ENCODE peak calls at places on chromosomes 1 and 21, in ten cellular contexts. T is AG08396; I is pancreas; C is stimulated activated CD8-positive, alpha-beta memory T cell treated with anti-CD3 and anti-CD28 coated beads, Interleukin-2, amount 100 ng/mL, for 1 hour; R is GM04504; A is activated CD8-positive, alpha-beta memory T cell treated with anti-CD3 and anti-CD28 coated beads for 24 hours; Z is T follicular helper cell; V is upper lobe of right lung; E is DND-41; F is stimulated activated CD4-positive, alpha-beta T cell treated with anti-CD3 and anti-CD28 coated beads, Interleukin-4, amount 100 ng/mL, for 24 hours. U is an unnamed sample.

GRCh38 chr1:17723684-17724083 is 31.4 kb upstream of the ACTL8 start:
- DNase-seq in V (no peak), C (no peak), Z (no peak), I (no peak), R (no peak), A (no peak), F (no peak), T (no peak), E (no peak), U (no peak)

GRCh38 chr1:187236676-187237075 is 407.9 kb downstream of the PLA2G4A start:
- DNase-seq in F (no peak), A (no peak), R (no peak), I (no peak), T (no peak), Z (no peak), C (no peak), V (no peak), E (no peak), U (no peak)

GRCh38 chr1:38534473-38534823 is 325.1 kb downstream of the RRAGC start:
- DNase-seq in C (no peak), E (no peak), R (no peak), V (no peak), A (no peak), T (no peak), Z (no peak), F (no peak), I (no peak), U (no peak)

GRCh38 chr1:11320153-11320936 is 47.3 kb downstream of the UBIAD1 start:
- DNase-seq in A (peak; percentile 78), T (no peak), R (no peak), I (no peak), V (no peak), F (peak; percentile 40), C (peak; percentile 8), Z (peak; percentile 4), E (peak; percentile 39), U (no peak)

GRCh38 chr1:150472606-150473200 is 14.5 kb upstream of the TARS2 start:
- DNase-seq in Z (no peak), C (no peak), T (no peak), I (no peak), E (no peak), V (no peak), R (no peak), F (no peak), A (no peak), U (no peak)

GRCh38 chr1:148292915-148293314 is 140.8 kb upstream of the NBPF11 start:
- DNase-seq in C (no peak), E (no peak), V (no peak), Z (no peak), A (no peak), R (no peak), I (no peak), T (no peak), F (no peak), U (no peak)

GRCh38 chr1:32993215-32993566 is 28.6 kb upstream of the RNF19B start:
- DNase-seq in I (no peak), R (no peak), A (no peak), Z (no peak), V (no peak), F (no peak), C (no peak), E (no peak), T (no peak), U (no peak)

GRCh38 chr21:45901061-45901690 is 80.4 kb upstream of the COL6A1 start:
- DNase-seq in I (no peak), Z (no peak), F (no peak), C (no peak), A (no peak), V (no peak), T (no peak), R (no peak), E (no peak), U (no peak)

GRCh38 chr1:47865881-47866535 is 131.2 kb downstream of the TRABD2B start:
- DNase-seq in T (no peak), Z (no peak), R (no peak), V (no peak), F (no peak), C (no peak), A (no peak), I (no peak), E (no peak), U (no peak)

GRCh38 chr21:41217656-41218380 is 49.9 kb downstream of the BACE2 start:
- DNase-seq in E (no peak), F (no peak), V (no peak), T (peak; percentile 63), A (no peak), Z (no peak), R (no peak), I (no peak), C (no peak), U (no peak)

GRCh38 chr1:162908780-162909179 is 47.8 kb upstream of the CCDC190 start:
- DNase-seq in E (no peak), Z (no peak), I (no peak), T (peak; percentile 43), A (no peak), F (no peak), R (peak; percentile 69), C (no peak), V (no peak), U (no peak)

GRCh38 chr1:247407180-247407616 is 8.8 kb upstream of the NLRP3 start:
- DNase-seq in E (no peak), V (peak; percentile 73), F (peak; percentile 68), T (no peak), R (no peak), A (peak; percentile 74), I (no peak), Z (peak; percentile 57), C (peak; percentile 45), U (no peak)

GRCh38 chr1:67367370-67368345 is 60.0 kb downstream of the IL12RB2 start:
- DNase-seq in F (no peak), C (no peak), I (peak; percentile 24), Z (no peak), E (no peak), A (no peak), R (no peak), T (peak; percentile 37), V (no peak), U (no peak)

GRCh38 chr1:233081686-233082085 is 131.3 kb downstream of the NTPCR start:
- DNase-seq in I (no peak), Z (no peak), E (no peak), R (no peak), A (no peak), V (no peak), F (no peak), C (no peak), T (no peak), U (no peak)

GRCh38 chr1:1358433-1359201 is at the start of gene MXRA8:
- DNase-seq in T (peak; percentile 90), C (no peak), R (peak; percentile 84), A (no peak), E (no peak), Z (no peak), V (peak; percentile 68), F (no peak), I (peak; percentile 37), U (no peak)

GRCh38 chr21:44527983-44528633 is 11.9 kb downstream of the KRTAP10-1 start:
- DNase-seq in V (peak; percentile 54), F (no peak), T (no peak), R (no peak), A (no peak), E (no peak), C (no peak), I (no peak), Z (no peak), U (no peak)

GRCh38 chr1:173064011-173064410 is 13.3 kb upstream of the TNFSF18 start:
- DNase-seq in I (no peak), V (no peak), Z (no peak), T (peak; percentile 31), A (no peak), E (no peak), F (no peak), R (no peak), C (no peak), U (no peak)

GRCh38 chr1:46735708-46736324 is 16.9 kb upstream of the EFCAB14 start:
- DNase-seq in F (peak; percentile 19), T (peak; percentile 55), R (no peak), V (no peak), A (no peak), C (no peak), I (peak; percentile 36), Z (no peak), E (peak; percentile 55), U (peak; percentile 62)

GRCh38 chr1:173002891-173003582 is 47.7 kb downstream of the TNFSF18 start:
- DNase-seq in I (no peak), V (no peak), Z (no peak), A (no peak), F (no peak), R (peak; percentile 81), T (peak; percentile 10), E (no peak), C (no peak), U (no peak)

GRCh38 chr1:244751271-244751895 is 84.1 kb upstream of the COX20 start:
- DNase-seq in Z (no peak), E (no peak), I (no peak), A (no peak), F (no peak), C (no peak), T (no peak), V (peak; percentile 45), R (no peak), U (no peak)

GRCh38 chr1:14949270-14949835 is 204.2 kb upstream of the TMEM51 start:
- DNase-seq in R (no peak), A (no peak), C (no peak), T (no peak), I (no peak), E (no peak), F (no peak), Z (no peak), V (no peak), U (no peak)